ENCODE peak calls at places on chromosomes 2 and 18, in eight cellular contexts. One of them, this sample, is unnamed.

GRCh38 chr18:40485318-40485717 is 1469.7 kb upstream of the PIK3C3 start:
- DNase-seq in neural progenitor cell: no peak
- DNase-seq in lung: no peak
- DNase-seq in ovary: no peak
- DNase-seq in colonic mucosa: no peak
- DNase-seq in cardiac fibroblast: peak
- DNase-seq in DND-41: no peak
- DNase-seq in fibroblast of villous mesenchyme: peak
- DNase-seq in this sample: no peak

GRCh38 chr2:71852141-71852711 is 295.4 kb downstream of the CYP26B1 start:
- DNase-seq in ovary: no peak
- DNase-seq in DND-41: no peak
- DNase-seq in neural progenitor cell: no peak
- DNase-seq in fibroblast of villous mesenchyme: no peak
- DNase-seq in colonic mucosa: no peak
- DNase-seq in cardiac fibroblast: peak
- DNase-seq in lung: no peak
- DNase-seq in this sample: no peak

GRCh38 chr2:135776367-135776766 is 34.7 kb downstream of the UBXN4 start:
- DNase-seq in colonic mucosa: no peak
- DNase-seq in neural progenitor cell: no peak
- DNase-seq in fibroblast of villous mesenchyme: no peak
- DNase-seq in ovary: no peak
- DNase-seq in lung: no peak
- DNase-seq in cardiac fibroblast: no peak
- DNase-seq in DND-41: no peak
- DNase-seq in this sample: no peak

GRCh38 chr2:88057437-88057844 is 1.9 kb upstream of the KRCC1 start:
- DNase-seq in cardiac fibroblast: no peak
- DNase-seq in fibroblast of villous mesenchyme: peak
- DNase-seq in colonic mucosa: no peak
- DNase-seq in DND-41: no peak
- DNase-seq in ovary: no peak
- DNase-seq in lung: no peak
- DNase-seq in neural progenitor cell: no peak
- DNase-seq in this sample: no peak

GRCh38 chr18:28095041-28095440 is 81.9 kb downstream of the CDH2 start:
- DNase-seq in lung: no peak
- DNase-seq in neural progenitor cell: no peak
- DNase-seq in DND-41: no peak
- DNase-seq in ovary: no peak
- DNase-seq in fibroblast of villous mesenchyme: no peak
- DNase-seq in cardiac fibroblast: no peak
- DNase-seq in colonic mucosa: no peak
- DNase-seq in this sample: no peak

GRCh38 chr2:2827691-2828315 is 496.7 kb upstream of the MYT1L start:
- DNase-seq in cardiac fibroblast: no peak
- DNase-seq in neural progenitor cell: no peak
- DNase-seq in lung: no peak
- DNase-seq in colonic mucosa: peak
- DNase-seq in fibroblast of villous mesenchyme: no peak
- DNase-seq in DND-41: no peak
- DNase-seq in ovary: no peak
- DNase-seq in this sample: no peak

GRCh38 chr2:175730025-175730424 is 272.0 kb downstream of the LNPK start:
- DNase-seq in cardiac fibroblast: no peak
- DNase-seq in ovary: no peak
- DNase-seq in lung: no peak
- DNase-seq in colonic mucosa: peak
- DNase-seq in fibroblast of villous mesenchyme: no peak
- DNase-seq in neural progenitor cell: no peak
- DNase-seq in DND-41: no peak
- DNase-seq in this sample: no peak

GRCh38 chr2:237909075-237909695 is 49.8 kb downstream of the RAMP1 start:
- DNase-seq in neural progenitor cell: no peak
- DNase-seq in DND-41: no peak
- DNase-seq in colonic mucosa: no peak
- DNase-seq in fibroblast of villous mesenchyme: no peak
- DNase-seq in ovary: no peak
- DNase-seq in lung: no peak
- DNase-seq in cardiac fibroblast: no peak
- DNase-seq in this sample: no peak

GRCh38 chr2:64625352-64626145 is 28.2 kb downstream of the SERTAD2 start:
- DNase-seq in DND-41: no peak
- DNase-seq in colonic mucosa: no peak
- DNase-seq in ovary: no peak
- DNase-seq in cardiac fibroblast: no peak
- DNase-seq in lung: no peak
- DNase-seq in fibroblast of villous mesenchyme: no peak
- DNase-seq in neural progenitor cell: peak
- DNase-seq in this sample: no peak

GRCh38 chr2:16662440-16662839 is 3.2 kb downstream of the CYRIA start:
- DNase-seq in lung: no peak
- DNase-seq in colonic mucosa: peak
- DNase-seq in ovary: no peak
- DNase-seq in fibroblast of villous mesenchyme: no peak
- DNase-seq in neural progenitor cell: no peak
- DNase-seq in DND-41: no peak
- DNase-seq in cardiac fibroblast: peak
- DNase-seq in this sample: no peak

GRCh38 chr2:159807183-159808037 is 9.4 kb upstream of the CD302 start:
- DNase-seq in ovary: no peak
- DNase-seq in lung: no peak
- DNase-seq in neural progenitor cell: peak
- DNase-seq in fibroblast of villous mesenchyme: peak
- DNase-seq in DND-41: peak
- DNase-seq in cardiac fibroblast: peak
- DNase-seq in colonic mucosa: peak
- DNase-seq in this sample: peak

GRCh38 chr2:204170419-204170818 is 233.9 kb downstream of the ICOS start:
- DNase-seq in cardiac fibroblast: no peak
- DNase-seq in colonic mucosa: no peak
- DNase-seq in ovary: no peak
- DNase-seq in DND-41: no peak
- DNase-seq in fibroblast of villous mesenchyme: no peak
- DNase-seq in neural progenitor cell: no peak
- DNase-seq in lung: no peak
- DNase-seq in this sample: no peak

GRCh38 chr2:18580606-18581005 is 8.8 kb downstream of the NT5C1B start:
- DNase-seq in fibroblast of villous mesenchyme: no peak
- DNase-seq in colonic mucosa: no peak
- DNase-seq in cardiac fibroblast: no peak
- DNase-seq in lung: no peak
- DNase-seq in DND-41: no peak
- DNase-seq in neural progenitor cell: no peak
- DNase-seq in ovary: no peak
- DNase-seq in this sample: no peak

GRCh38 chr2:172427990-172428840 is 829 bp downstream of the ITGA6 start:
- DNase-seq in fibroblast of villous mesenchyme: peak
- DNase-seq in colonic mucosa: peak
- DNase-seq in DND-41: peak
- DNase-seq in cardiac fibroblast: no peak
- DNase-seq in lung: peak
- DNase-seq in neural progenitor cell: peak
- DNase-seq in ovary: peak
- DNase-seq in this sample: peak

GRCh38 chr2:221049950-221050349 is 522.2 kb downstream of the EPHA4 start:
- DNase-seq in colonic mucosa: no peak
- DNase-seq in fibroblast of villous mesenchyme: no peak
- DNase-seq in DND-41: no peak
- DNase-seq in cardiac fibroblast: no peak
- DNase-seq in ovary: no peak
- DNase-seq in neural progenitor cell: no peak
- DNase-seq in lung: no peak
- DNase-seq in this sample: no peak
- H3K4me3 ChIP-seq in colonic mucosa: no peak
- H3K4me3 ChIP-seq in fibroblast of villous mesenchyme: no peak
- H3K4me3 ChIP-seq in DND-41: no peak
- H3K4me3 ChIP-seq in cardiac fibroblast: no peak
- H3K4me3 ChIP-seq in ovary: no peak
- H3K4me3 ChIP-seq in neural progenitor cell: no peak
- H3K4me3 ChIP-seq in lung: no peak
- H3K4me3 ChIP-seq in this sample: no peak

GRCh38 chr2:196113061-196113974 is 44.7 kb upstream of the DNAH7 start:
- DNase-seq in colonic mucosa: no peak
- DNase-seq in cardiac fibroblast: peak
- DNase-seq in ovary: no peak
- DNase-seq in fibroblast of villous mesenchyme: peak
- DNase-seq in neural progenitor cell: peak
- DNase-seq in DND-41: no peak
- DNase-seq in lung: no peak
- DNase-seq in this sample: no peak
- H3K4me3 ChIP-seq in colonic mucosa: no peak
- H3K4me3 ChIP-seq in cardiac fibroblast: no peak
- H3K4me3 ChIP-seq in ovary: no peak
- H3K4me3 ChIP-seq in fibroblast of villous mesenchyme: peak
- H3K4me3 ChIP-seq in neural progenitor cell: peak
- H3K4me3 ChIP-seq in DND-41: no peak
- H3K4me3 ChIP-seq in lung: no peak
- H3K4me3 ChIP-seq in this sample: no peak

DNA sequence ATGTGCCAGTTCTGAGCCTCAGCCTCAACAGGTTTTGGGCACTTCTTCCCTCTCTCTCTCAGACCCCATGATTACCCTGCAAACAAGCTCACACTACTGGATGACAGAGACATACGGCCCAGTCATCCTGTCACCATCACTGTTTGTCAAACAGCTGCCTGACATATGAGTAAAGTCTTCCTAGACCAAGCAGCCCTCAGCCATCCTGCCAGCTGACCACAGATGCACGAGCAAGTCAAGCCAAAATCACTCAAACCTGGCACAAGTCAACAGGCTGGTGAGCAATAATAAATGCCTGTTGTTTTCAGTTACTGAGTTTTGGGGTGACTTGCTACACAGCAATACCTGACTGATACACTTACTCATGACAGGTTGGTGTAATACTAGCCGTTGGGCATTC is 75.5 kb upstream of the KLF7 start:
- DNase-seq in neural progenitor cell: no peak
- DNase-seq in DND-41: no peak
- DNase-seq in cardiac fibroblast: no peak
- DNase-seq in ovary: no peak
- DNase-seq in colonic mucosa: no peak
- DNase-seq in lung: no peak
- DNase-seq in fibroblast of villous mesenchyme: no peak
- DNase-seq in this sample: no peak
- H3K4me3 ChIP-seq in neural progenitor cell: no peak
- H3K4me3 ChIP-seq in DND-41: no peak
- H3K4me3 ChIP-seq in cardiac fibroblast: no peak
- H3K4me3 ChIP-seq in ovary: no peak
- H3K4me3 ChIP-seq in colonic mucosa: no peak
- H3K4me3 ChIP-seq in lung: no peak
- H3K4me3 ChIP-seq in fibroblast of villous mesenchyme: no peak
- H3K4me3 ChIP-seq in this sample: no peak

GRCh38 chr2:44680983-44681481 is 260.5 kb upstream of the SIX3 start:
- DNase-seq in lung: no peak
- DNase-seq in DND-41: no peak
- DNase-seq in ovary: no peak
- DNase-seq in cardiac fibroblast: no peak
- DNase-seq in colonic mucosa: no peak
- DNase-seq in fibroblast of villous mesenchyme: peak
- DNase-seq in neural progenitor cell: peak
- DNase-seq in this sample: no peak

GRCh38 chr2:44679584-44679983 is 261.9 kb upstream of the SIX3 start:
- DNase-seq in lung: no peak
- DNase-seq in ovary: no peak
- DNase-seq in cardiac fibroblast: no peak
- DNase-seq in DND-41: no peak
- DNase-seq in neural progenitor cell: no peak
- DNase-seq in fibroblast of villous mesenchyme: no peak
- DNase-seq in colonic mucosa: no peak
- DNase-seq in this sample: no peak

GRCh38 chr2:44684559-44684958 is 256.9 kb upstream of the SIX3 start:
- DNase-seq in ovary: no peak
- DNase-seq in fibroblast of villous mesenchyme: no peak
- DNase-seq in neural progenitor cell: no peak
- DNase-seq in DND-41: no peak
- DNase-seq in cardiac fibroblast: no peak
- DNase-seq in colonic mucosa: no peak
- DNase-seq in lung: no peak
- DNase-seq in this sample: no peak

GRCh38 chr2:44682459-44682858 is 259.0 kb upstream of the SIX3 start:
- DNase-seq in ovary: no peak
- DNase-seq in lung: no peak
- DNase-seq in cardiac fibroblast: no peak
- DNase-seq in DND-41: no peak
- DNase-seq in neural progenitor cell: no peak
- DNase-seq in colonic mucosa: no peak
- DNase-seq in fibroblast of villous mesenchyme: no peak
- DNase-seq in this sample: no peak

DNA sequence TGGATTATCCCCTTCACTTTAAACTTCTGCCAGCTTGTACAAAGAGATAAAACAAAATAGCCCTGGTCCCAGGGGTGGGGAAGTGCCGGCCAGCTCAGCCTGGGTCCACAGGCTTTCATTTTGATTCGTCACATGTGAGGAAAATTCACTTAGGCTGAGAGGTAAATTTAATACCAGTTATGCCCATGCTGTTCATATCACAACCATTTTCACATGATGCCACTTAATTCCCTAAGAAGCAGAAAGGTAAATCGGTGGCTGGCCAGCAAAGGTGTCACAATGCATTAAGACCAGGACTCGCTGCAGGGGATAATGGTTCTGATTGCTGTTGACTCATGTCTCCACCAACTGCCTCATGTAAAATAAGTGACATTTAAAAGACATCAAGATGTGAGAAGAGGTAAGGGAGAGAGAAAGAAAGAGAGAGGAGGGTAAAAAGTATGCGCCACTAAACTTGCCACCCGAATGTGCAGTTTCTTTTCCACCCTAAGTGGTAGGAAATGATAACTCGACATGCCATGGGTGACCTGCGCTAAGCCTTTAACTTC is 261.0 kb upstream of the SIX3 start:
- DNase-seq in cardiac fibroblast: no peak
- DNase-seq in ovary: no peak
- DNase-seq in lung: no peak
- DNase-seq in fibroblast of villous mesenchyme: no peak
- DNase-seq in DND-41: no peak
- DNase-seq in colonic mucosa: no peak
- DNase-seq in neural progenitor cell: no peak
- DNase-seq in this sample: no peak
- H3K4me3 ChIP-seq in cardiac fibroblast: no peak
- H3K4me3 ChIP-seq in ovary: no peak
- H3K4me3 ChIP-seq in lung: no peak
- H3K4me3 ChIP-seq in fibroblast of villous mesenchyme: no peak
- H3K4me3 ChIP-seq in DND-41: no peak
- H3K4me3 ChIP-seq in colonic mucosa: no peak
- H3K4me3 ChIP-seq in neural progenitor cell: no peak
- H3K4me3 ChIP-seq in this sample: no peak